ENCODE peak calls at places on chromosome 12, in five cellular contexts. C, G, R, L and U are unnamed samples.

GRCh38 chr12:1662761-1663439 is 28.0 kb upstream of the ADIPOR2 start:
- DNase-seq in C (peak; percentile 80), G (peak; percentile 84), R (no peak), L (peak; percentile 91), U (peak; percentile 61)

GRCh38 chr12:88227871-88228270 is 85.8 kb downstream of the TMTC3 start:
- DNase-seq in C (no peak), G (no peak), R (no peak), L (no peak), U (no peak)

GRCh38 chr12:110107369-110108281 is 16.5 kb upstream of the IFT81 start:
- DNase-seq in C (no peak), G (no peak), R (peak; percentile 85), L (peak; percentile 98), U (peak; percentile 82)

GRCh38 chr12:112936927-112937326 is 1.3 kb upstream of the OAS3 start:
- DNase-seq in C (no peak), G (no peak), R (no peak), L (no peak), U (no peak)

GRCh38 chr12:52004042-52004648 is 2.6 kb upstream of the TAMALIN start:
- DNase-seq in C (no peak), G (no peak), R (no peak), L (peak; percentile 69), U (peak; percentile 78)

GRCh38 chr12:41108032-41108431 is 80.1 kb upstream of the PDZRN4 start:
- DNase-seq in C (no peak), G (no peak), R (no peak), L (no peak), U (no peak)

GRCh38 chr12:64610092-64610659 is at the start of gene RASSF3:
- DNase-seq in C (peak; percentile 87), G (peak; percentile 96), R (no peak), L (peak; percentile 71), U (peak; percentile 83)

GRCh38 chr12:24270965-24271364 is 321.5 kb upstream of the SOX5 start:
- DNase-seq in C (no peak), G (no peak), R (no peak), L (no peak), U (no peak)

GRCh38 chr12:133130808-133131128 is 341 bp downstream of the ZNF10 start:
- DNase-seq in C (peak; percentile 65), G (peak; percentile 84), R (no peak), L (no peak), U (peak; percentile 56)

GRCh38 chr12:91178139-91178561 is 4.5 kb downstream of the DCN start:
- DNase-seq in C (no peak), G (no peak), R (no peak), L (peak; percentile 3), U (no peak)

GRCh38 chr12:50239355-50239891 is 43.9 kb downstream of the LIMA1 start:
- DNase-seq in C (no peak), G (no peak), R (no peak), L (no peak), U (no peak)

GRCh38 chr12:1920971-1921370 is 2.5 kb upstream of the CACNA2D4 start:
- DNase-seq in C (peak; percentile 78), G (peak; percentile 92), R (no peak), L (no peak), U (peak; percentile 77)

GRCh38 chr12:107310621-107311020 is 217.3 kb upstream of the CRY1 start:
- DNase-seq in C (no peak), G (no peak), R (no peak), L (no peak), U (no peak)

GRCh38 chr12:42473561-42473960 is 116.0 kb downstream of the PRICKLE1 start:
- DNase-seq in C (no peak), G (no peak), R (no peak), L (no peak), U (no peak)

GRCh38 chr12:104610513-104611235 is 153.9 kb downstream of the CHST11 start:
- DNase-seq in C (no peak), G (no peak), R (no peak), L (no peak), U (no peak)

GRCh38 chr12:46831335-46832083 is 5.7 kb upstream of the SLC38A4 start:
- DNase-seq in C (peak; percentile 46), G (peak; percentile 81), R (no peak), L (no peak), U (no peak)

GRCh38 chr12:63822352-63822751 is 22.1 kb upstream of the SRGAP1 start:
- DNase-seq in C (no peak), G (no peak), R (no peak), L (no peak), U (no peak)

GRCh38 chr12:97288526-97288925 is 174.1 kb upstream of the RMST start:
- DNase-seq in C (no peak), G (no peak), R (no peak), L (no peak), U (no peak)

GRCh38 chr12:122333142-122334087 is 67.1 kb upstream of the VPS33A start:
- DNase-seq in C (no peak), G (no peak), R (no peak), L (no peak), U (no peak)

GRCh38 chr12:114711689-114712152 is 27.7 kb upstream of the TBX3 start:
- DNase-seq in C (no peak), G (no peak), R (no peak), L (no peak), U (no peak)

GRCh38 chr12:31853977-31854376 is 105.2 kb upstream of the RESF1 start:
- DNase-seq in C (no peak), G (no peak), R (no peak), L (no peak), U (no peak)

GRCh38 chr12:62128186-62128965 is 131.8 kb upstream of the USP15 start:
- DNase-seq in C (no peak), G (no peak), R (no peak), L (no peak), U (no peak)

GRCh38 chr12:93974252-93974651 is 174.1 kb upstream of the PLXNC1 start:
- DNase-seq in C (no peak), G (no peak), R (no peak), L (no peak), U (no peak)

GRCh38 chr12:82357845-82358199 is 365 bp downstream of the CCDC59 start:
- DNase-seq in C (no peak), G (no peak), R (no peak), L (peak; percentile 11), U (no peak)

GRCh38 chr12:77947746-77948145 is 117.1 kb downstream of the NAV3 start:
- DNase-seq in C (no peak), G (no peak), R (no peak), L (no peak), U (no peak)

DNA sequence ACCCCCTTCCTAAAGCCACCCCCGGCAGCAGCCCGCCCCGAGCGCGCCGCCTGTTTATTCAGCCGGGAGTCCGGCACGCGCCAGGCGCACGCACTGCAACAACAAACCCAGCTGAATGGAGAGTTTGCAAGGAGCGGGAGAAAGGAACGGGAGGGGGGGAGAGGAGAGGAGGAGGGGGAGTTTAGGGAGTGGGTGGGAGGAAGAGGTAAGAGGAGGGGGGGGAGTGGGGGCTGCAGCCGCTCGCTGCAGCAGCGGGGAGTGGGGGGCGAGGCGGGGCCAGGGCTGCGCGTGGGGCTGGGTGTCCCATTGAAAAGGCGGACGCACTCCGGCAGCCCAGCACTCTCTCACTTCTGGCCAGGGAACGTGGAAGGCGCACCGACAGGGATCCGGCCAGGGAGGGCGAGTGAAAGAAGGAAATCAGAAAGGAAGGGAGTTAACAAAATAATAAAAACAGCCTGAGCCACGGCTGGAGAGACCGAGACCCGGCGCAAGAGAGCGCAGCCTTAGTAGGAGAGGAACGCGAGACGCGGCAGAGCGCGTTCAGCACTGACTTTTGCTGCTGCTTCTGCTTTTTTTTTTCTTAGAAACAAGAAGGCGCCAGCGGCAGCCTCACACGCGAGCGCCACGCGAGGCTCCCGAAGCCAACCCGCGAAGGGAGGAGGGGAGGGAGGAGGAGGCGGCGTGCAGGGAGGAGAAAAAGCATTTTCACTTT is at the start of gene ASCL1:
- DNase-seq in C (no peak), G (no peak), R (no peak), L (peak; percentile 48), U (no peak)
- H3K4me3 ChIP-seq in C (peak within 1 kb of the TSS; percentile 44), G (peak within 1 kb of the TSS; percentile 21), R (peak within 1 kb of the TSS; percentile 11), L (peak within 1 kb of the TSS; percentile 53), U (peak within 1 kb of the TSS; percentile 39)

GRCh38 chr12:6791931-6792520 is 2.7 kb downstream of the CD4 start:
- DNase-seq in C (no peak), G (no peak), R (no peak), L (no peak), U (no peak)
- H3K4me3 ChIP-seq in C (peak overlapping the region; percentile 55), G (no peak overlapping the region), R (no peak overlapping the region), L (no peak overlapping the region), U (no peak overlapping the region)

DNA sequence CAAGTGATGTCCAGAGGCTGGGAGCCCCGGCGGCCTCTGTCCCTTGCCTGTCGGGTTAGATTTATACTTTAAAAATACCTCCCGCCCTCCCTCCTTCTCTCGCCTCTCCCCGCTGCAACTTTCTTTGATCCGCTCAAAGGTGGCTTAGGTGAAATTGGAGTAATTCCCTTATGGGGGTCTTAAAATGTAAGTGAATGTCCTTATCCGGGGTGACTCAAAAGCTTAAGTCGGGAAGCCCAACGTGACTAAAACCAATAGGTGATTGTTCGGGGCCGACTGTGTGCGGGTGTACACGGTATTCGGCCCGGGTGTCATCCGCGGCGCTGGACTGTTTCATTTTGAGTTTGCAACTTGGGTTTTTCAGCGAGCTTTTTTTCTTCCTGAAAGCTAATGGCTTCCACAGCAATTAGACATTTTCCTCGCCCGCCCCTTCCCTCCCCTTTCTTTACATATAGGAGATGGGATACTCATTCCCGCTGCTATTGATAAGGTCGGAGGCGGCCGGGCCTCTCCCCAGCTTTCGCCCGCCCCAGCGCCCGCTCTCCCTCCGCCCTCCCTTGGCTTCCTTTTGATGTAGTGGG is 2.0 kb upstream of the CCND2 start:
- DNase-seq in C (no peak), G (no peak), R (no peak), L (no peak), U (peak; percentile 77)
- H3K4me3 ChIP-seq in C (peak overlapping the region; percentile 77), G (peak overlapping the region; percentile 78), R (peak overlapping the region; percentile 11), L (peak overlapping the region; percentile 30), U (peak overlapping the region; percentile 21)

DNA sequence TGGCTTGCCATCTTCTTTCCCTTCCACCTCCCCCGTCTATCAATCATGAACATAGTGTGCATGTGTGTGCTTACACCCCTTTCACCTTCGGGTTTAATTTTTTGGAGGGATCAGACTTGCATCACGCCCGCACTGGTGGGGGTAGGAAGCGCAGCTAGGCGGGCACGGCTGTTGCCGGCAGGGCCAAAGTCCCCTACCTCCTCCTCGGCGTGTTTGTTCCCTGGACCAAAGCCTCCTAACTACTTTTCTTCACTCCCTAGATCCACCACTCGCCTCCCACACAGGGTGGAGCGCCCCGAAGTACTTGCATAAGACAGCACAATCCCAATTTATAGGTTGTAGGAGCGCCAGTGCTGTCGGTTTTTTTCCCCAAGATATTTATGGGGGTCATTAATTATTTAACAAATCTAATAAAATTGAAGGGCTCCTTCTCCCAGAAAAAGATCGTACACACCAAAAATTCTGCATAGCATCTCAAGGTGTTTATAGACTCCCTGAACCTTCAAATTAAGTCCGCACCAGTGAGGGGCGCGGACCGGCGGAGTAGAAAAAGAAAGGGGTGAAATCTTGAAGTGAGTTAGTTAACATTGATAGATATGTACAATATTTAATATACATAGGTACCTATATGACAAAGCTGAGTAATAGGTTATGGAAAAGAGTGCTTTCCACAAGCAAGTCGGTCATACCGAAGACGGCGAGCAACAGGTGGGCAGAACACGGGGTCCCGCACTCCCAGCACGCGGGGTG is 714 bp downstream of the PKP2 start:
- DNase-seq in C (no peak), G (no peak), R (no peak), L (no peak), U (no peak)
- H3K4me3 ChIP-seq in C (peak overlapping the region; percentile 63), G (peak overlapping the region; percentile 42), R (peak overlapping the region; percentile 10), L (peak overlapping the region; percentile 70), U (peak overlapping the region; percentile 34)